ENCODE peak calls at places on chromosomes 5 and 9, in seven cellular contexts. H is breast epithelium, U is GM12878, G is K562, Z is vagina, R is GM23338, P is endothelial cell of umbilical vein. Q is an unnamed sample. For H3K36me3, the result is how much of the 10 kb centered on the place peaks cover.

GRCh38 chr9:95131023-95131943 is 186.2 kb downstream of the FANCC start:
- DNase-seq in H (peak), U (no peak), G (peak), Z (no peak), R (peak), P (peak), Q (peak)

GRCh38 chr5:13591621-13592020 is 352.9 kb downstream of the DNAH5 start:
- DNase-seq in H (no peak), U (no peak), G (no peak), Z (no peak), R (no peak), P (peak), Q (no peak)

GRCh38 chr5:39755986-39756385 is 331.2 kb upstream of the DAB2 start:
- DNase-seq in H (no peak), U (no peak), G (peak), Z (no peak), R (peak), P (peak), Q (no peak)

GRCh38 chr5:34685485-34686197 is 29.5 kb downstream of the RAI14 start:
- DNase-seq in H (no peak), U (no peak), G (no peak), Z (no peak), R (peak), P (peak), Q (no peak)

GRCh38 chr5:95591490-95591901 is 28.4 kb upstream of the GPR150 start:
- DNase-seq in H (no peak), U (no peak), G (no peak), Z (no peak), R (no peak), P (peak), Q (no peak)

GRCh38 chr9:6356904-6357303 is 28.7 kb downstream of the TPD52L3 start:
- DNase-seq in H (no peak), U (no peak), G (no peak), Z (no peak), R (no peak), P (no peak), Q (no peak)

GRCh38 chr9:124202447-124202971 is 55.2 kb upstream of the NEK6 start:
- DNase-seq in H (no peak), U (peak), G (peak), Z (no peak), R (no peak), P (peak), Q (peak)

GRCh38 chr5:96093340-96093739 is 131.7 kb upstream of the ELL2 start:
- DNase-seq in H (no peak), U (no peak), G (no peak), Z (no peak), R (no peak), P (no peak), Q (no peak)

DNA sequence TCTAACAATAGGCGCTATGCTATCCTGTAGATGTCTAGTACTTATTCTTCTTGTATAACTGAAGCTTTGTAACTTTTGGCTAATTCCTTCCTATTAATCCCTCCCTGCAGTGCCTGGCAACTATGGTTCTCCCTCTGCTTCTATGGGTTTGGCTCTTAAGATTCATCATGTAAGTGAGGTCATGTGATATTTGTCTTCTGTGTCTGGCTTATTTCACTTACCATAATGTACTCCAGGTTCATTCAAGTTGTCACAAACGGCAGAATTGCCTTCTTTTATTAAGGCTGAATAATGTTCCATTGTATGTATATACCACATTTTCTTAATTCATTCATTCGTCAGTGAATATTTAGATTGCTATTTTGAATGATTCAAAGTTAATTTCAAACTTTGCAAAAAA is 149.9 kb upstream of the GAS1 start:
- DNase-seq in H (no peak), U (no peak), G (no peak), Z (no peak), R (no peak), P (no peak), Q (no peak)
- TF ChIP-seq POLR2AphosphoS5 in H (no peak), U (no peak), G (no peak), Z (no peak), R (no peak), P (no peak), Q (peak)

GRCh38 chr9:137817236-137818200 is 60.1 kb upstream of the CACNA1B start:
- DNase-seq in H (peak), U (no peak), G (no peak), Z (no peak), R (no peak), P (no peak), Q (no peak)
- H3K36me3 ChIP-seq in H (under half), U (under half), G (half or more), Z (under half), R (under half), P (under half), Q (under half)

DNA sequence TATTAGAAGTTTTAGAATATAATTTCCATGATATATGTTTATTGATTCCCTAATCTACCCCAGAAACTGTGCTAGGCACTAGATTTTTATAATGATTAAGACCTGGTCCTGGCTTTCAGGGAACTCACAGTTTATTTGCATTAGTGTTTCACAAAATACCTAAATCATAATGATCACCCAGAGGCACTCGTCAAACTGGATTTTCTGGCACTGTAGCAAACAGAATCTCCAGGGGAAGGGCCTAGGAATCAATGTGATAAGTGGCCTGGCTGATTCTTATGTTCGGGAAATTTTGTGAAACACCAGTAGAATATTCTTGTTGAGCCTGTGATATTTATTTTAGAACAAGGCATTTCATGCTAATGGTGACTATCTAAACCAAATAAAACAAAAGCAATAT is 37.4 kb upstream of the SRP19 start:
- DNase-seq in H (no peak), U (no peak), G (no peak), Z (no peak), R (no peak), P (no peak), Q (no peak)
- TF ChIP-seq POLR2AphosphoS5 in H (no peak), U (no peak), G (no peak), Z (no peak), R (no peak), P (no peak), Q (no peak)

DNA sequence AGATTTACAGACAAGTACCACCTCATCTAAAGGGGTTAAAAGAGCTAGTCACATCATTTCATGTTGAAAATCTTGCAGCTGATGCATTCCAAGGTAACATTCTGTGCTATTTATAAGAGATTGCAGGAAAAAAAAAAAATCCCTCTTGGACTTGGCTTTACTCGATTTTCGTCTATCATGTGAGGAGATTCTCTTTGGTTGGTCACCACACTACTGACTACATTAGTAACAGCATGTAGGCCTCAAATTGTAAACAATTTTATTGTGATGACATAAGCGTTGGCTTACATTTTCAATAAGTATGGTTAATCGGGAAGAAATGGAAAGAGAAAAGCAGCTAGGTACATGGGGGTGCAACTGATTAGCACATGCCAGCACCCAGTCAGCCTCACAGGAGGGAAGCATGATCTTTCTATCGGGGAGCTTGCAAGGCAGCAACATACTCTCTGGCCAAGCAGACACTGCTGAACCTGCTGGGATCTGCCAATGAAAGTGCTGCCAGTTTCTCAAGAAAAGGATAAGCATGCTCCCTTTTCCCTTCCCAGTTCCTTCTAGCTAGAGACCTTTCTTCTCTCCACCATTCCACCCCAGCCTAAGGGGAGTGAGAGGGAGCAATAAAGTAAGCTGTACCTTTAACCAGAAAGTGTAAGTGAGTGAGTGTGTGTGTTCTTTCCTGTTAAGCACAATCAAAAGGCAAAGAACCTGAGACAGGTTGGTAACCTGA is 7.5 kb downstream of the NREP start:
- DNase-seq in H (no peak), U (no peak), G (no peak), Z (no peak), R (no peak), P (no peak), Q (no peak)
- H3K36me3 ChIP-seq in H (under half), U (under half), G (under half), Z (under half), R (under half), P (under half), Q (under half)

DNA sequence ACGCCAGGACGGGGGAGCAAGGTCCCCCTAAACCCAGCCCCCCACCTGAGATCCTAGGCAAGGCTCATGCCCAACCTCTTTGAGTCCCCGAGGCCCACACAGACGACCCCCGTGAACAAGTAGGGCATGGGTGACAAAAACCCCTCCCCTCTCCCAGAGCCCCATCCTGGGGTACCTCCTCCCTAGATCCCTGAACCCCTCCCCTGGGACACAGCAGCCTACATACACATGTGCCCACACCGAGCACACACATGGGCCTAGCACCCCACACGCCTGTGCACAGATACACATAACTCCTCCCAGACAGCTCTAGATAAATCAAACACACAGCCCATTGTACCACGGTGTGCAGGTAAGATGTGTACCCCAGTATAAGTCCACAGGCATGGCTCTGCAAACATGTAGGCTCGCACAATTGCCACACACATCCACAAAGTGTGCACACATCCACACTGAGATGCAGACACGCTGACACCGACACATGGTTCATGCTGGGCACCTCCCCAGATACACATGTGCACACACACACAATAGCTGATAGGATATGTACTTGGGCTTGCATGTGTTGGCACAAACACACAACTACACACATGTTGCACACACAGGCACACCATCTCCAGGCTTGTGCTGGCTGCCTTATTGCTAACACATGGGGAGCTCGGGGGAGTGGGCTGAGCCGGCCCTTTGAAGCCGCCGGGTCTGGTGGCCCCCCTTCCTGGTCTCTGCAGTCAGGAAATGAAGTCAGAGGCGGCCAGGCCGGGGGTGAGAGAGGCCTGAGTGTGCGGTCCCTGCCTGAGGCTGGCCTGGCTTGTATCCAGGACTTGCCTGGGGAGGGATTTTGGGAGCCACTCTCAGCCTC is 30.3 kb downstream of the GOLGA2 start:
- DNase-seq in H (no peak), U (no peak), G (peak), Z (no peak), R (peak), P (peak), Q (no peak)
- TF ChIP-seq POLR2AphosphoS5 in H (no peak), U (no peak), G (no peak), Z (peak), R (no peak), P (peak), Q (no peak)

Q was measured in transverse colon.